ENCODE peak calls at places on chromosome 20, in seven cellular contexts. C is A673, V is left ventricle myocardium inferior, T is tibial artery, P is vagina, R is heart right ventricle, W is PC-9. M is an unnamed sample.

GRCh38 chr20:12053348-12053747 is 135.7 kb downstream of the BTBD3 start:
- DNase-seq in C (peak; percentile 35), V (no peak), T (no peak), P (peak; percentile 28), R (no peak), W (no peak), M (peak; percentile 14)

GRCh38 chr20:33667245-33668086 is 723 bp downstream of the ACTL10 start:
- DNase-seq in C (peak; percentile 88), V (peak; percentile 58), T (peak; percentile 84), P (no peak), R (peak; percentile 85), W (peak; percentile 88), M (peak; percentile 83)

GRCh38 chr20:38975539-38976120 is 13.5 kb downstream of the DHX35 start:
- DNase-seq in C (no peak), V (no peak), T (no peak), P (no peak), R (no peak), W (no peak), M (no peak)

GRCh38 chr20:59177266-59178250 is 13.9 kb downstream of the ZNF831 start:
- DNase-seq in C (no peak), V (no peak), T (peak; percentile 25), P (no peak), R (no peak), W (no peak), M (peak; percentile 51)

GRCh38 chr20:33672426-33673114 is 1.7 kb downstream of the NECAB3 start:
- DNase-seq in C (peak; percentile 89), V (no peak), T (no peak), P (no peak), R (no peak), W (no peak), M (peak; percentile 27)

GRCh38 chr20:15146948-15147347 is 809.5 kb upstream of the FLRT3 start:
- DNase-seq in C (no peak), V (no peak), T (no peak), P (no peak), R (no peak), W (no peak), M (no peak)

GRCh38 chr20:14335122-14335521 is 2.3 kb downstream of the FLRT3 start:
- DNase-seq in C (no peak), V (no peak), T (no peak), P (no peak), R (no peak), W (no peak), M (no peak)

GRCh38 chr20:3753098-3753497 is 14.5 kb downstream of the ADISSP start:
- DNase-seq in C (peak; percentile 72), V (no peak), T (no peak), P (no peak), R (no peak), W (peak; percentile 37), M (peak; percentile 64)

GRCh38 chr20:40565681-40566040 is 123.4 kb downstream of the MAFB start:
- DNase-seq in C (no peak), V (no peak), T (no peak), P (no peak), R (no peak), W (no peak), M (no peak)

DNA sequence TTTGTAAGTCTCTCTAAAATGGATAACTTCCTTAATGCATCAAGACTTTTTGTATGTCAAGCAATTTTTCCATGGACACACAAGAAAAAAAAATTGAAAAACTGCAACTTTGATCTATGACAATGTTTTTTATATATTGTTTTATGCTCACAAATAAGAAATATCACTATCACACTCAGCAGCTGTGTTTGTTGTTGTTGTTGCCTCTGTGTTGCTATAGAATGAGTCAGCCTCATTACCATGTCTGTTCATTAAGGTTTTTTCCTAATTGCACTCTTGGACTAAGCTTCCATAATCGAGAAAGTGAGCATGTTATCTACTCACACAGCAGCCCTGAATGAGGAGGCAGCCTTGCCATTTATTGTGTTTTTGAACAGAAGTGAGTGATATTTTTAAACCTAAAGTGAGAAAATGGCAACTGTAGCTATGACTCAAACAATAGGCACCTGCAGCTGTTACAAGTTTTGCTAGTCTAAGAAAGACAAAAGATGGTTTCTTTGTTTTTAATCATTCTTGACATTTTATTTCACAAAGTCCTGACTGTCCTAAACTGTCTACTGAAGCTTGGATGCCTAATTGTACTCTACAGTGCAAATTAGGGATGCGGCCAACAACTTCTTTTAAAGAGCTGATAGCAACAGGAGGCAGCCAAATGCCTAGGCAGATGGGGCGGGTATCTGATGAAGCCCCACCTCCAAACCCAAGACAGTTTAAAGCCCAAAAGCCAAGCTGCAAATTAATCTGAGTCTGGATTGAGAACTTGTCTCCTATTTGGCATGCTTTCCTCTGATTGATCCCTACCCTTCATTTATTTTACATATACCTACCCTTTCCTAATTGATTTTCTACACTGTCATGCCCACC is 77.9 kb upstream of the DOK5 start:
- DNase-seq in C (no peak), V (no peak), T (no peak), P (no peak), R (no peak), W (no peak), M (no peak)
- H3K27ac ChIP-seq in C (no peak overlapping the region), V (no peak overlapping the region), T (no peak overlapping the region), P (no peak overlapping the region), R (no peak overlapping the region), W (no peak overlapping the region), M (no peak overlapping the region)

DNA sequence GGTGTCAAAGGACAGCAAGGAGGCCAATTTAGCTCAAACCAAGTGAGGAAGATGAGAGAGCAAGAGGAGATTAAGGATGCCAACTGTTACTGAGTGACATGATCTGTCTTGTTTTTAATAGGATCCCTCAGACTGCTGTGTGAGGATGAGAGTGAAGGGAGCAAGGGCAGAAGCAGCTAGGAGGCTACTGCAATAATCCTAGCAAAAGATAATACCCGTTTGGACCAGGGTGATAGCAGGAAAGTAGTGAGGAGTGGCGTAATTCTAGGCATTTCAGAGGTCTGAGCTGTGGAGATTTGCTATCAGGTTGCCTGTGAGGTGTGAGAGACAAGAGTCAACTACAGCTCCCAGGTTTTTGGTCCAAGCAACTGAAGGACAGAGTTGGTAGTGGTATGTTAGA is 14.7 kb downstream of the UBE2V1 start:
- DNase-seq in C (no peak), V (no peak), T (no peak), P (no peak), R (no peak), W (no peak), M (no peak)
- H3K4me1 ChIP-seq in C (peaks cover 21% of the 10 kb centered on the region), V (peaks cover 85% of the 10 kb centered on the region), T (peaks cover 61% of the 10 kb centered on the region), P (peaks cover 65% of the 10 kb centered on the region), R (peaks cover 56% of the 10 kb centered on the region), W (peaks cover 31% of the 10 kb centered on the region), M (peaks cover 15% of the 10 kb centered on the region)

GRCh38 chr20:1788039-1788438 is 107.2 kb upstream of the SIRPA start:
- DNase-seq in C (no peak), V (no peak), T (no peak), P (no peak), R (no peak), W (no peak), M (no peak)
- H3K27ac ChIP-seq in C (no peak overlapping the region), V (no peak overlapping the region), T (no peak overlapping the region), P (no peak overlapping the region), R (no peak overlapping the region), W (no peak overlapping the region), M (no peak overlapping the region)

DNA sequence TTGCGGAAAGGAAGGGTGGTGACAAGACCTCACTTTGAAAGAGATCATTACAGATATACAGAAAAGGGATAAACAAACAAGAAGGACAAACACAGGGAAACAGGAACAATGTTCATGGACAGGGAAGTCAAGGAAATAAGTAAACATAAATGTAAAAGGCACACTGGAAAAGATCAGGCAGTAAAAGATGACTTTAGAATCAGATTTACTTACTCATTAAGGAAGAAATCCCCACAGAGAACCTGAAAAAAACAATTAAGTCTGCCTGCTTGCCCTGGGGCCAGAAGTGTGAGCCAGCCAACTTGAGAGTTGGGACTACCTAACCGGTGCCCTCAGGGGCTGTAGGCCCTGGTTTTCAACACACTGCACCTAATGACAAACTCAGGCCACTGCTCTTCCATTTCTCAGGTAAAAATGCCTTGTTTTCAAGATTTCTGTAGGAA is 1.7 kb downstream of the APMAP start:
- DNase-seq in C (no peak), V (no peak), T (no peak), P (no peak), R (no peak), W (no peak), M (no peak)
- H3K4me1 ChIP-seq in C (peaks cover 18% of the 10 kb centered on the region), V (peaks cover 55% of the 10 kb centered on the region), T (peaks cover 32% of the 10 kb centered on the region), P (peaks cover 35% of the 10 kb centered on the region), R (peaks cover 44% of the 10 kb centered on the region), W (peaks cover 40% of the 10 kb centered on the region), M (peaks cover 11% of the 10 kb centered on the region)

GRCh38 chr20:48787861-48788375 is 39.9 kb downstream of the PREX1 start:
- DNase-seq in C (peak; percentile 78), V (no peak), T (no peak), P (no peak), R (no peak), W (no peak), M (no peak)
- H3K27ac ChIP-seq in C (peak overlapping the region; percentile 54), V (no peak overlapping the region), T (no peak overlapping the region), P (peak overlapping the region; percentile 45), R (no peak overlapping the region), W (no peak overlapping the region), M (peak overlapping the region; percentile 1)

DNA sequence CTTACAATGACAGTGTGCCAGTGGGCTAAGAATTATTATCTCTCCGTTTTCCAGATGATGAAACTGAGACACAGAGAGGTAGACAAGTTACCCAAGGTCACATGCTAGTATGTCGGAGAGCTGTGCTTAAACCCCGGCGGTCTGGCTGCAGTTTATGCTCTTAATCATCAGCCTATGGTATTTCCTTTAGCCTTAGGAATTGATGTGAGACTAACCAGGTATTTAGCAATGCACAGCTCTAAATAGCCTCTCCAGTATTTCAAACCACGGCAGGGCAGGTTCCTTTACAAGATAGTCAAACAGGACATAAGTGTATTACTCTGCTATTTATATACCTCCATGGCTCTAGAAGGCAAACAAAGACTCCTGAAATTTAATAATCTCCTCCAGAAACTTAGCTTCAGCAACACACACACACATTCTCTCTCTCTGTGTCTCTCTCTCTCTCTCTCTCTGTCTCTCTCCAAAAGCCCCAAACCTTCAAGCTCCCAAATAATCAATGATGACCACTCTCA is 142.0 kb upstream of the ZNF217 start:
- DNase-seq in C (no peak), V (no peak), T (no peak), P (no peak), R (no peak), W (peak; percentile 63), M (no peak)
- H3K4me1 ChIP-seq in C (peaks cover 38% of the 10 kb centered on the region), V (peaks cover 48% of the 10 kb centered on the region), T (peaks cover 5% of the 10 kb centered on the region), P (peaks cover 38% of the 10 kb centered on the region), R (peaks cover 31% of the 10 kb centered on the region), W (peaks cover 72% of the 10 kb centered on the region), M (peaks cover 3% of the 10 kb centered on the region)